ENCODE peak calls at places on chromosomes 7 and 10, in seven cellular contexts. K is epithelial cell of proximal tubule, T is upper lobe of right lung, Z is dorsolateral prefrontal cortex, S is Peyer's patch, D is gastrocnemius medialis, N is WERI-Rb-1. C is an unnamed sample.

GRCh38 chr7:1622441-1622840 is 47.6 kb upstream of the ELFN1 start:
- DNase-seq in K (no peak), T (no peak), Z (no peak), S (no peak), D (no peak), N (no peak), C (no peak)

GRCh38 chr10:3783313-3783689 is 1.7 kb downstream of the KLF6 start:
- DNase-seq in K (no peak), T (no peak), Z (no peak), S (peak; percentile 84), D (no peak), N (peak; percentile 33), C (no peak)

GRCh38 chr10:8056891-8057331 is 2.4 kb downstream of the GATA3 start:
- DNase-seq in K (no peak), T (no peak), Z (no peak), S (peak; percentile 64), D (no peak), N (no peak), C (no peak)

GRCh38 chr7:129466796-129467195 is 32.6 kb downstream of the STRIP2 start:
- DNase-seq in K (no peak), T (no peak), Z (no peak), S (no peak), D (peak; percentile 57), N (no peak), C (no peak)

GRCh38 chr10:34213193-34213804 is 601.8 kb downstream of the PARD3 start:
- DNase-seq in K (no peak), T (no peak), Z (no peak), S (no peak), D (no peak), N (no peak), C (no peak)

GRCh38 chr10:110547139-110547761 is 20.2 kb upstream of the SMC3 start:
- DNase-seq in K (no peak), T (no peak), Z (no peak), S (no peak), D (no peak), N (no peak), C (no peak)

GRCh38 chr7:155465761-155466141 is 7.8 kb downstream of the EN2 start:
- DNase-seq in K (no peak), T (no peak), Z (no peak), S (no peak), D (no peak), N (no peak), C (no peak)

GRCh38 chr7:118054529-118054928 is 129.4 kb upstream of the LSM8 start:
- DNase-seq in K (no peak), T (no peak), Z (no peak), S (no peak), D (no peak), N (no peak), C (no peak)

GRCh38 chr7:137893143-137893742 is 46.5 kb upstream of the DGKI start:
- DNase-seq in K (no peak), T (no peak), Z (no peak), S (no peak), D (no peak), N (no peak), C (no peak)

GRCh38 chr7:140035400-140036223 is 27.1 kb downstream of the PARP12 start:
- DNase-seq in K (no peak), T (no peak), Z (no peak), S (no peak), D (no peak), N (no peak), C (no peak)

GRCh38 chr10:120371856-120372255 is 85.2 kb upstream of the PLPP4 start:
- DNase-seq in K (no peak), T (no peak), Z (no peak), S (no peak), D (no peak), N (no peak), C (no peak)

GRCh38 chr10:474406-474805 is 215.1 kb downstream of the DIP2C start:
- DNase-seq in K (no peak), T (peak; percentile 35), Z (no peak), S (no peak), D (no peak), N (no peak), C (no peak)

GRCh38 chr10:93461124-93461806 is 20.9 kb downstream of the MYOF start:
- DNase-seq in K (no peak), T (no peak), Z (no peak), S (no peak), D (no peak), N (no peak), C (no peak)

GRCh38 chr10:14773551-14774213 is 1.0 kb downstream of the FAM107B start:
- DNase-seq in K (no peak), T (no peak), Z (no peak), S (no peak), D (no peak), N (no peak), C (no peak)

GRCh38 chr10:87095241-87095945 is 387 bp downstream of the SHLD2 start:
- DNase-seq in K (no peak), T (peak; percentile 95), Z (peak; percentile 62), S (peak; percentile 89), D (peak; percentile 53), N (peak; percentile 80), C (peak; percentile 32)

GRCh38 chr10:34290412-34291082 is 524.5 kb downstream of the PARD3 start:
- DNase-seq in K (peak; percentile 52), T (no peak), Z (no peak), S (peak; percentile 61), D (no peak), N (no peak), C (no peak)

GRCh38 chr7:136292365-136292764 is 315.2 kb upstream of the MTPN start:
- DNase-seq in K (no peak), T (no peak), Z (no peak), S (no peak), D (no peak), N (no peak), C (no peak)

GRCh38 chr10:132362151-132362611 is 30.2 kb downstream of the LRRC27 start:
- DNase-seq in K (no peak), T (peak; percentile 57), Z (no peak), S (peak; percentile 40), D (no peak), N (no peak), C (no peak)

GRCh38 chr7:144384071-144384470 is 19.4 kb downstream of the NOBOX start:
- DNase-seq in K (peak; percentile 94), T (no peak), Z (no peak), S (peak; percentile 75), D (no peak), N (no peak), C (no peak)

GRCh38 chr7:82247814-82248433 is 195.7 kb downstream of the CACNA2D1 start:
- DNase-seq in K (no peak), T (no peak), Z (no peak), S (no peak), D (no peak), N (no peak), C (no peak)

GRCh38 chr10:114576132-114576487 is 82.0 kb downstream of the ABLIM1 start:
- DNase-seq in K (no peak), T (no peak), Z (no peak), S (no peak), D (no peak), N (no peak), C (no peak)

GRCh38 chr7:98808751-98809460 is 60.9 kb downstream of the TMEM130 start:
- DNase-seq in K (no peak), T (no peak), Z (no peak), S (no peak), D (no peak), N (no peak), C (no peak)

GRCh38 chr7:139095194-139095659 is 14.3 kb downstream of the ZC3HAV1 start:
- DNase-seq in K (no peak), T (no peak), Z (no peak), S (peak; percentile 91), D (no peak), N (no peak), C (no peak)

GRCh38 chr10:57288754-57289153 is 927.7 kb upstream of the ZWINT start:
- DNase-seq in K (no peak), T (no peak), Z (no peak), S (no peak), D (no peak), N (no peak), C (no peak)

GRCh38 chr10:16909271-16909767 is 92.1 kb upstream of the RSU1 start:
- DNase-seq in K (no peak), T (no peak), Z (no peak), S (no peak), D (no peak), N (no peak), C (no peak)

GRCh38 chr10:18719811-18720210 is 60.6 kb downstream of the ARL5B start:
- DNase-seq in K (no peak), T (no peak), Z (no peak), S (no peak), D (no peak), N (no peak), C (no peak)

GRCh38 chr10:29344073-29344820 is 55.4 kb downstream of the LYZL1 start:
- DNase-seq in K (no peak), T (no peak), Z (no peak), S (no peak), D (no peak), N (no peak), C (no peak)

GRCh38 chr10:120456626-120457430 is at the start of gene PLPP4:
- DNase-seq in K (no peak), T (peak; percentile 68), Z (no peak), S (no peak), D (no peak), N (peak; percentile 64), C (no peak)

GRCh38 chr10:72834183-72834825 is 59.2 kb upstream of the OIT3 start:
- DNase-seq in K (no peak), T (no peak), Z (peak; percentile 45), S (peak; percentile 51), D (peak; percentile 32), N (peak; percentile 30), C (peak; percentile 15)

GRCh38 chr7:112546723-112547513 is 66.1 kb downstream of the LSMEM1 start:
- DNase-seq in K (no peak), T (peak; percentile 60), Z (no peak), S (no peak), D (no peak), N (peak; percentile 55), C (no peak)
- TF ChIP-seq CTCF in K (peak; percentile 3), T (no peak), Z (no peak), S (no peak), D (no peak), N (peak; percentile 33), C (peak; percentile 1)

DNA sequence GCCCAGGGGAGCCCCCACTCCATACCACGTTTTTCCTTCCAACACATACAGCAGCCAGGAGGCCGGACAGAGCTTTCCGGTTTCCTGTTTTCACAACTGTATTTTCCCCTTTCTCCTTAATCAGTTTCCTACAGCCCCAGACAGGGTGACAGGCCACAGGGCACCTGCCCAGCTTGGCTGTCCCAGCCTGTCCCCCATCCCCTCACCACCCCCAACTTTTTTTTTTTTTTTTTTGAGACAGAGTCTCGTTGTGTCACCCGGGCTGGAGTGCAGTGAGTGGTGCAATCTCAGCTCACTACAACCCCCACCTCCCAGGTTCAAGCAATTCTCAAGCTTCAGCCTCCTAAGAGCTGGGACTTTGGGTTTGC is 10.3 kb upstream of the HSPB1 start:
- DNase-seq in K (no peak), T (peak; percentile 78), Z (no peak), S (no peak), D (peak; percentile 52), N (no peak), C (no peak)
- TF ChIP-seq CTCF in K (no peak), T (no peak), Z (no peak), S (no peak), D (no peak), N (no peak), C (no peak)

GRCh38 chr7:116159711-116160110 is 50.6 kb upstream of the TES start:
- DNase-seq in K (no peak), T (no peak), Z (no peak), S (no peak), D (no peak), N (no peak), C (no peak)
- TF ChIP-seq CTCF in K (no peak), T (no peak), Z (no peak), S (no peak), D (no peak), N (no peak), C (no peak)

GRCh38 chr7:19491821-19492452 is 216.9 kb downstream of the POLR1F start:
- DNase-seq in K (no peak), T (no peak), Z (no peak), S (no peak), D (no peak), N (no peak), C (no peak)
- TF ChIP-seq CTCF in K (peak; percentile 65), T (peak; percentile 51), Z (peak; percentile 45), S (no peak), D (peak; percentile 37), N (peak; percentile 11), C (peak; percentile 59)

C was measured in D721Med.